ENCODE peak calls at places on chromosomes 3 and 15, in six cellular contexts. G is T follicular helper cell, M is mesothelial cell of epicardium, W is bronchial epithelial cell, N is GM04503, K is fibroblast of mammary gland. F is an unnamed sample.

GRCh38 chr3:6321999-6322398 is 538.9 kb upstream of the GRM7 start:
- DNase-seq in G (no peak), M (no peak), W (no peak), K (no peak), N (no peak), F (no peak)

GRCh38 chr15:92343869-92344643 is 49.6 kb upstream of the ST8SIA2 start:
- DNase-seq in M (no peak), K (no peak), W (no peak), G (no peak), N (no peak), F (no peak)

GRCh38 chr3:23760871-23761373 is 44.8 kb upstream of the UBE2E1 start:
- DNase-seq in N (no peak), G (no peak), M (no peak), K (no peak), W (no peak), F (no peak)

GRCh38 chr3:37852097-37852496 is 9.6 kb upstream of the CTDSPL start:
- DNase-seq in K (peak; percentile 75), W (peak; percentile 96), N (peak; percentile 27), M (no peak), G (no peak), F (no peak)

GRCh38 chr3:37867144-37867543 is 5.5 kb downstream of the CTDSPL start:
- DNase-seq in M (no peak), N (no peak), G (no peak), K (no peak), W (no peak), F (no peak)

GRCh38 chr3:123750209-123750608 is 133.9 kb downstream of the MYLK start:
- DNase-seq in K (no peak), M (no peak), W (no peak), N (no peak), G (no peak), F (no peak)

GRCh38 chr3:157136647-157137387 is 23.1 kb downstream of the CCNL1 start:
- DNase-seq in M (no peak), N (no peak), G (no peak), W (peak; percentile 64), K (peak; percentile 82), F (no peak)

GRCh38 chr3:59885103-59885502 is 835.3 kb upstream of the CFAP20DC start:
- DNase-seq in W (no peak), M (no peak), G (no peak), K (no peak), N (no peak), F (no peak)

GRCh38 chr3:167733961-167734497 is 663 bp downstream of the PDCD10 start:
- DNase-seq in K (peak; percentile 19), M (no peak), N (no peak), G (no peak), W (peak; percentile 32), F (no peak)

GRCh38 chr15:72919936-72920455 is 132.3 kb upstream of the NEO1 start:
- DNase-seq in G (no peak), N (no peak), M (no peak), W (no peak), K (no peak), F (no peak)

GRCh38 chr3:153043729-153044314 is 118.2 kb upstream of the RAP2B start:
- DNase-seq in M (no peak), W (peak; percentile 88), N (no peak), G (no peak), K (peak; percentile 76), F (no peak)

GRCh38 chr15:50953302-50953701 is 44.8 kb downstream of the AP4E1 start:
- DNase-seq in G (no peak), M (no peak), K (peak; percentile 43), W (peak; percentile 79), N (no peak), F (no peak)

GRCh38 chr3:76685858-76686257 is 354.0 kb upstream of the ROBO2 start:
- DNase-seq in K (no peak), W (no peak), M (no peak), N (no peak), G (no peak), F (no peak)

GRCh38 chr15:41971893-41972340 is 440 bp downstream of the EHD4 start:
- DNase-seq in W (no peak), K (no peak), G (no peak), M (no peak), N (no peak), F (peak; percentile 83)

GRCh38 chr3:195440379-195440778 is 2.4 kb downstream of the ACAP2 start:
- DNase-seq in K (no peak), N (no peak), M (no peak), G (no peak), W (no peak), F (no peak)

GRCh38 chr15:93826798-93827197 is 404.6 kb upstream of the MCTP2 start:
- DNase-seq in M (no peak), G (no peak), N (no peak), K (no peak), W (peak; percentile 59), F (no peak)

GRCh38 chr15:45677797-45678196 is 43.0 kb downstream of the SQOR start:
- DNase-seq in N (no peak), G (no peak), K (no peak), M (no peak), W (no peak), F (no peak)

GRCh38 chr3:117706731-117707130 is 997.2 kb downstream of the TUSC7 start:
- DNase-seq in W (no peak), M (no peak), N (no peak), K (peak; percentile 58), G (no peak), F (no peak)

GRCh38 chr3:138440596-138440995 is 6.2 kb downstream of the ESYT3 start:
- DNase-seq in M (no peak), G (no peak), N (peak; percentile 39), K (peak; percentile 80), W (peak; percentile 47), F (no peak)

GRCh38 chr3:57068437-57069089 is 8.1 kb downstream of the SPATA12 start:
- DNase-seq in N (peak; percentile 87), W (peak; percentile 90), M (no peak), K (peak; percentile 97), G (no peak), F (peak; percentile 89)

GRCh38 chr15:81263477-81263876 is 60.5 kb downstream of the STARD5 start:
- DNase-seq in M (no peak), K (no peak), G (no peak), N (no peak), W (no peak), F (no peak)

GRCh38 chr3:38646630-38647029 is 2.9 kb downstream of the SCN5A start:
- DNase-seq in K (peak; percentile 30), W (peak; percentile 16), G (no peak), N (no peak), M (no peak), F (no peak)

GRCh38 chr15:58908550-58909309 is 24.7 kb downstream of the SLTM start:
- DNase-seq in N (no peak), M (no peak), K (no peak), W (no peak), G (no peak), F (no peak)

GRCh38 chr3:111603679-111604643 is 8.8 kb upstream of the ZBED2 start:
- DNase-seq in W (no peak), K (no peak), N (no peak), G (no peak), M (no peak), F (no peak)

GRCh38 chr3:117252651-117253050 is 543.1 kb downstream of the TUSC7 start:
- DNase-seq in G (no peak), K (no peak), W (no peak), N (no peak), M (no peak), F (no peak)

GRCh38 chr3:184275961-184276910 is at the start of gene ECE2:
- DNase-seq in K (no peak), N (no peak), W (no peak), M (no peak), G (no peak), F (no peak)

GRCh38 chr3:5650303-5650702 is 462.8 kb downstream of the EDEM1 start:
- DNase-seq in K (no peak), G (no peak), N (no peak), W (no peak), M (no peak), F (no peak)

GRCh38 chr15:101501703-101502373 is 12.3 kb upstream of the PCSK6 start:
- DNase-seq in N (no peak), G (peak; percentile 9), K (no peak), M (no peak), W (no peak), F (peak; percentile 79)

GRCh38 chr15:41937568-41937923 is 34.8 kb downstream of the EHD4 start:
- DNase-seq in M (no peak), W (no peak), K (no peak), G (no peak), N (no peak), F (no peak)

GRCh38 chr3:40843851-40844548 is 319.2 kb downstream of the ZNF621 start:
- DNase-seq in K (no peak), M (no peak), N (no peak), W (peak; percentile 79), G (no peak), F (no peak)

GRCh38 chr3:159884661-159885402 is 103.8 kb upstream of the IL12A start:
- DNase-seq in M (no peak), N (no peak), K (peak; percentile 66), G (no peak), W (peak; percentile 61), F (no peak)

GRCh38 chr3:115999598-115999997 is 376.3 kb downstream of the GAP43 start:
- DNase-seq in M (no peak), G (no peak), N (no peak), W (no peak), K (no peak), F (no peak)

GRCh38 chr15:82086243-82086995 is 40.6 kb upstream of the MEX3B start:
- DNase-seq in M (no peak), G (no peak), K (no peak), W (no peak), N (no peak), F (no peak)

GRCh38 chr15:78044407-78045155 is 32.9 kb downstream of the TBC1D2B start:
- DNase-seq in K (no peak), G (no peak), W (no peak), M (no peak), N (no peak), F (no peak)

GRCh38 chr15:39287322-39288195 is 293.3 kb upstream of the THBS1 start:
- DNase-seq in M (no peak), N (no peak), W (peak; percentile 84), G (no peak), K (peak; percentile 47), F (no peak)

GRCh38 chr15:74784426-74784825 is 2.5 kb downstream of the CSK start:
- DNase-seq in W (no peak), N (no peak), K (no peak), M (no peak), G (no peak), F (no peak)

GRCh38 chr3:47194994-47195393 is 31.1 kb upstream of the SETD2 start:
- DNase-seq in W (no peak), G (no peak), K (no peak), N (no peak), M (no peak), F (no peak)

F was measured in posterior vena cava.